ENCODE peak calls at places on chromosomes 1 and 21, in nine cellular contexts. Z is astrocyte of the spinal cord; A is colonic mucosa; L is CD4-positive, alpha-beta T cell; M is RWPE1; W is transverse colon; R is A549; K is neural progenitor cell; I is progenitor cell of endocrine pancreas. S is an unnamed sample.
A peak's percentile ranks its signal among the peaks of the same experiment; 100 is the strongest.

GRCh38 chr1:230185076-230186001 is 118.3 kb downstream of the GALNT2 start:
- DNase-seq in A (no peak), W (no peak), I (no peak), K (no peak), M (no peak), L (no peak), Z (peak; percentile 17), R (peak; percentile 17), S (no peak)

GRCh38 chr1:218904401-218904800 is 269.3 kb upstream of the LYPLAL1 start:
- DNase-seq in L (no peak), A (no peak), K (no peak), Z (no peak), M (no peak), W (no peak), I (no peak), R (no peak), S (no peak)

GRCh38 chr1:206030714-206031113 is 7.0 kb upstream of the CTSE start:
- DNase-seq in I (peak; percentile 44), W (peak; percentile 76), R (peak; percentile 83), K (peak; percentile 80), Z (peak; percentile 62), A (peak; percentile 74), L (peak; percentile 65), M (peak; percentile 83), S (peak; percentile 68)

GRCh38 chr21:34640858-34641257 is 25.9 kb upstream of the RCAN1 start:
- DNase-seq in A (no peak), L (no peak), M (peak; percentile 13), K (no peak), Z (peak; percentile 87), I (no peak), W (no peak), R (peak; percentile 1), S (no peak)

GRCh38 chr1:215530401-215530984 is 36.6 kb upstream of the KCTD3 start:
- DNase-seq in W (no peak), A (no peak), R (no peak), Z (no peak), L (no peak), I (no peak), M (no peak), K (no peak), S (no peak)

GRCh38 chr1:116485976-116486375 is 84.8 kb downstream of the CD58 start:
- DNase-seq in L (no peak), I (no peak), Z (no peak), A (no peak), M (no peak), R (no peak), K (no peak), W (no peak), S (no peak)

GRCh38 chr1:182166321-182166720 is 104.8 kb upstream of the ZNF648 start:
- DNase-seq in A (no peak), R (no peak), I (no peak), W (no peak), L (no peak), M (no peak), Z (no peak), K (no peak), S (no peak)

GRCh38 chr1:20962576-20963258 is 175.6 kb upstream of the HP1BP3 start:
- DNase-seq in W (no peak), I (no peak), A (no peak), Z (no peak), L (no peak), K (no peak), R (no peak), M (no peak), S (no peak)

GRCh38 chr1:110281363-110282290 is 57.5 kb upstream of the RBM15 start:
- DNase-seq in L (no peak), A (no peak), M (no peak), K (no peak), R (no peak), Z (no peak), I (no peak), W (no peak), S (no peak)

GRCh38 chr1:235090406-235091069 is 38.1 kb downstream of the TOMM20 start:
- DNase-seq in R (no peak), K (peak; percentile 89), Z (peak; percentile 54), I (no peak), W (no peak), M (no peak), A (no peak), L (no peak), S (no peak)

GRCh38 chr1:235088907-235089306 is 39.7 kb downstream of the TOMM20 start:
- DNase-seq in W (no peak), M (no peak), I (no peak), L (no peak), K (no peak), R (no peak), Z (no peak), A (no peak), S (no peak)

GRCh38 chr1:235095938-235096562 is 32.6 kb downstream of the TOMM20 start:
- DNase-seq in L (no peak), M (no peak), Z (no peak), A (no peak), I (no peak), W (no peak), R (no peak), K (no peak), S (no peak)

GRCh38 chr1:235093685-235094592 is 34.7 kb downstream of the TOMM20 start:
- DNase-seq in M (peak; percentile 71), Z (peak; percentile 72), A (peak; percentile 89), K (peak; percentile 83), R (peak; percentile 78), W (peak; percentile 87), I (peak; percentile 69), L (peak; percentile 87), S (peak; percentile 88)

GRCh38 chr1:235093013-235093618 is 35.5 kb downstream of the TOMM20 start:
- DNase-seq in K (peak; percentile 78), W (peak; percentile 59), A (peak; percentile 68), R (peak; percentile 80), L (no peak), M (no peak), Z (peak; percentile 71), I (peak; percentile 40), S (peak; percentile 45)
- TF ChIP-seq CTCF in K (peak; percentile 34), W (no peak), A (no peak), R (no peak), L (no peak), M (no peak), Z (peak; percentile 52), I (no peak), S (no peak)

DNA sequence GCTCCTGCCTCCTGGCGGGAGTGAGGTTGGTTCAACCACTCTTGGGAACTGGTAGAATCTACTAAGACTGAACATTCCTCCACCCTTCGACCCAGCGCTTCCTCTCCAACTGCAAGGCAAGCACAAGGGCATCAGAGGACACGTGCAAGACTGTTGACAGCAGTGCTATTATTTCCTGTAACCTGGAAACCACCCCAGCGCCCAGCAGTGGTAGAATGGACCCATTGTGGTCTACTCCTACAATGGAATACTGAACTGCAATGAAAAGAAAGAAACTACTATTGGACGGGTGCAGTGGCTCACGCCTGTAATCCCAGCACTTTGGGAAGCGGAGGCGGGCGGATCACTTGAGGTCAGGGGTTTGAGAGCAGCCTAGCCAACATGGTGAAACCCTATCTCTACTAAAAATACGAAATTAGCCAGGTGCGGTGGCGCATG is 33.0 kb upstream of the TARDBP start:
- DNase-seq in I (no peak), R (no peak), Z (no peak), A (no peak), L (no peak), M (no peak), K (peak; percentile 50), W (peak; percentile 42), S (no peak)
- TF ChIP-seq CTCF in I (no peak), R (no peak), Z (no peak), A (no peak), L (no peak), M (no peak), K (no peak), W (no peak), S (no peak)

GRCh38 chr1:17725811-17726582 is 29.1 kb upstream of the ACTL8 start:
- DNase-seq in A (no peak), W (no peak), I (no peak), K (no peak), M (no peak), Z (no peak), L (no peak), R (no peak), S (no peak)
- TF ChIP-seq CTCF in A (no peak), W (no peak), I (no peak), K (no peak), M (no peak), Z (no peak), L (no peak), R (no peak), S (no peak)

GRCh38 chr21:32580949-32581348 is 4.4 kb downstream of the TCP10L start:
- DNase-seq in R (no peak), M (no peak), Z (no peak), W (no peak), I (no peak), K (no peak), L (no peak), A (no peak), S (no peak)

GRCh38 chr21:32576011-32576410 is 9.3 kb downstream of the TCP10L start:
- DNase-seq in K (no peak), Z (no peak), A (no peak), M (no peak), R (no peak), I (no peak), W (no peak), L (no peak), S (no peak)

GRCh38 chr21:32581732-32582131 is 3.6 kb downstream of the TCP10L start:
- DNase-seq in A (no peak), W (no peak), R (no peak), K (no peak), I (no peak), Z (no peak), L (no peak), M (no peak), S (no peak)

GRCh38 chr21:32574946-32575925 is 10.1 kb downstream of the TCP10L start:
- DNase-seq in A (no peak), L (no peak), Z (no peak), K (no peak), I (no peak), R (no peak), M (no peak), W (no peak), S (no peak)

DNA sequence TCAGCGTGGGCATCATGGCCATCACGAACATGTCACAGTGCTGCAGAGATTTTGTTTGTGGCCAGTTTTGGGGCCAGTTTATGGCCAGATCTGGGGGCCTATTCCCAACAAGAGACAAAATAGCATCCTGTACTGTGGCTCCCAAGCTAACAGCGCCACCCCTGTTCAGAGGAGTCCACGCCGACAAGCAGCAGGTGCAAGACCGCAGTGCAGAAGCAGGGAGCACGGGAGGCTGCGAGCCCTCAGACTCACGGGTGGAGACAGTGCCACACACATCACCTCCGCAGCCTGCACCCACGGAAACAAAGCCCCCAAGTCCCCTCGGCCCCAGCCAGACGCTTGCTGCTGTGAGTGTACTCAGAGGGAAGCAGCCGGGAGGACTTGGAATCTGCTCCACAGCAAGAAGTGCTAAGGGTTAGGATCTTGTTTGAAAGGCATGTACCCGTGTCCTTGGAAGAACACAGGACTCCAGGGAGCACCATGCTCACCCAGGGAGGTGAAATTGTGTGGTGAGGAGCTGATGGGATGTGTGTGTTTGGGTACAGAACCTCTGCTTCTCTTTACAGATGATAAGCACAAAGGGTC is 7.1 kb downstream of the TCP10L start:
- DNase-seq in R (peak; percentile 32), L (no peak), M (no peak), Z (no peak), K (peak; percentile 71), A (peak; percentile 36), I (no peak), W (peak; percentile 34), S (no peak)
- TF ChIP-seq CTCF in R (peak; percentile 23), L (no peak), M (no peak), Z (peak; percentile 57), K (peak; percentile 70), A (no peak), I (peak; percentile 37), W (peak; percentile 15), S (no peak)

GRCh38 chr1:225182701-225183100 is 245.1 kb downstream of the LBR start:
- DNase-seq in I (no peak), W (no peak), R (no peak), M (no peak), L (no peak), A (no peak), K (no peak), Z (no peak), S (no peak)
- TF ChIP-seq CTCF in I (no peak), W (no peak), R (no peak), M (no peak), L (no peak), A (no peak), K (no peak), Z (no peak), S (no peak)

S was measured in glutamatergic neuron.